ENCODE peak calls at places on chromosome 16, in six cellular contexts. L is uterus, A is A549, Z is transverse colon, I is mucosa of descending colon, M is mammary epithelial cell. C is an unnamed sample.
A peak's percentile ranks its signal among the peaks of the same experiment; 100 is the strongest.

GRCh38 chr16:88331989-88332920 is 50.5 kb upstream of the ZNF469 start:
- DNase-seq in Z (peak; percentile 35), L (peak; percentile 65), A (peak; percentile 95), I (peak; percentile 19), M (peak; percentile 98), C (peak; percentile 100)

GRCh38 chr16:57513371-57514102 is 22.8 kb downstream of the CCDC102A start:
- DNase-seq in Z (peak; percentile 60), L (peak; percentile 69), M (no peak), I (peak; percentile 52), A (no peak), C (no peak)

GRCh38 chr16:88763502-88764053 is 21.4 kb downstream of the PIEZO1 start:
- DNase-seq in M (no peak), Z (no peak), I (peak; percentile 48), L (no peak), A (no peak), C (no peak)

GRCh38 chr16:57699899-57700298 is 5.3 kb downstream of the DRC7 start:
- DNase-seq in M (no peak), Z (no peak), L (no peak), A (no peak), I (no peak), C (no peak)

GRCh38 chr16:11668590-11669379 is 530 bp downstream of the SNN start:
- DNase-seq in L (peak; percentile 44), M (no peak), A (no peak), Z (no peak), I (no peak), C (no peak)

GRCh38 chr16:66485361-66485760 is 58.3 kb downstream of the BEAN1 start:
- DNase-seq in I (no peak), Z (no peak), M (no peak), L (no peak), A (no peak), C (no peak)

GRCh38 chr16:89613101-89613953 is at the start of gene DPEP1:
- DNase-seq in Z (no peak), L (no peak), I (no peak), A (no peak), M (no peak), C (no peak)

GRCh38 chr16:79278506-79278905 is 322.0 kb downstream of the MAF start:
- DNase-seq in L (no peak), Z (peak; percentile 44), A (no peak), I (peak; percentile 31), M (no peak), C (no peak)

GRCh38 chr16:49362230-49362629 is 11.4 kb upstream of the C16orf78 start:
- DNase-seq in A (no peak), I (no peak), Z (no peak), L (no peak), M (no peak), C (no peak)

GRCh38 chr16:57984443-57985203 is 13.7 kb upstream of the CNGB1 start:
- DNase-seq in M (peak; percentile 61), L (peak; percentile 93), I (peak; percentile 75), Z (peak; percentile 85), A (peak; percentile 69), C (peak; percentile 59)

GRCh38 chr16:87970206-87970605 is 19.0 kb downstream of the BANP start:
- DNase-seq in Z (no peak), I (no peak), L (no peak), M (peak; percentile 29), A (no peak), C (no peak)

GRCh38 chr16:17777461-17777863 is 306.7 kb upstream of the XYLT1 start:
- DNase-seq in Z (no peak), M (peak; percentile 8), A (no peak), I (no peak), L (no peak), C (no peak)

GRCh38 chr16:56263711-56264608 is 72.7 kb downstream of the GNAO1 start:
- DNase-seq in Z (no peak), I (no peak), A (no peak), M (no peak), L (no peak), C (no peak)

GRCh38 chr16:87924937-87925670 is 11.2 kb downstream of the CA5A start:
- DNase-seq in A (no peak), M (no peak), Z (no peak), L (no peak), I (no peak), C (no peak)

GRCh38 chr16:69225136-69225535 is 38.2 kb downstream of the SNTB2 start:
- DNase-seq in M (no peak), I (no peak), L (no peak), A (no peak), Z (no peak), C (no peak)
- H3K9me3 ChIP-seq in M (no peaks in the 10 kb centered on the region), I (no peaks in the 10 kb centered on the region), L (no peaks in the 10 kb centered on the region), A (no peaks in the 10 kb centered on the region), Z (no peaks in the 10 kb centered on the region), C (no peaks in the 10 kb centered on the region)

DNA sequence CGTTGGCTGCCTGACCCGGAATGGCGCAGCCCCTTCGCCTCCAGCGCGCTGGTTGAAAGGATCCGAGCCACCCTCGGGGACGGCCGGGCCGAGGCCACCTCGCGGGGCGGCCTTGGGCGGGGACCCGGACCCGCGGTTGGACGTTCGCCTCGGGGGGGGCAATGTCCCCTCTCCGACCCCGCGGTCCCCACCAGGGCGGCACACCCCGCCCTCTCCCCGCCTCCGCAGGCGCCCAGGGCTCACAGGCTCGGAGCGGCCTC is 1.0 kb upstream of the SOX8 start:
- DNase-seq in I (no peak), M (no peak), A (no peak), L (no peak), Z (no peak), C (no peak)
- H3K4me3 ChIP-seq in I (no peak overlapping the region), M (no peak overlapping the region), A (peak overlapping the region; percentile 59), L (peak overlapping the region; percentile 37), Z (peak overlapping the region; percentile 45), C (no peak overlapping the region)

GRCh38 chr16:16163571-16163970 is 59.7 kb downstream of the ABCC6 start:
- DNase-seq in A (no peak), I (no peak), Z (no peak), L (no peak), M (no peak), C (no peak)

GRCh38 chr16:16162591-16162990 is 60.7 kb downstream of the ABCC6 start:
- DNase-seq in M (no peak), L (no peak), Z (no peak), I (no peak), A (no peak), C (no peak)

GRCh38 chr16:16161319-16161718 is 62.0 kb downstream of the ABCC6 start:
- DNase-seq in L (no peak), Z (no peak), I (no peak), A (no peak), M (no peak), C (no peak)

GRCh38 chr16:16164244-16164643 is 59.0 kb downstream of the ABCC6 start:
- DNase-seq in I (no peak), A (no peak), L (no peak), Z (no peak), M (no peak), C (no peak)

DNA sequence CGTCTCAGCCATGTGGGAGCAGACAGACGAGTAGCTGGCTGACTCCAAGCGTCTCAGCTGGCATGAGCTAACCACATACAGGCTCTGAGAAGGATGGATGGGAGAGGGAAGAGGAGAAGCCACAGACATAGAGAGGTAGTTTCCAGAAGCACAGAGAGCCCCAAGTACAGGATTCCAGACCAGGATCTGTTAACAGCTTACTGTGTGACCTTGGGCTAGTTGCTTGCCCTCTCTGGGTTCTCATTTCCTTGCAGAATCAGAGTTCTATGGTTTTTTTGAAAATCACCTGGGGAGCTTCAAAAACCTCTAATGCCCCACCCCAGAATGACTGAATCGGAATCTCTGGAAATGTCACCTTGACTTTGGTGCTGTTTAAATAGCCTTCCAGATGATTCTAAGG is 60.2 kb downstream of the ABCC6 start:
- DNase-seq in L (no peak), Z (no peak), I (no peak), M (no peak), A (no peak), C (no peak)
- H3K9me3 ChIP-seq in L (peaks cover 8% of the 10 kb centered on the region), Z (no peaks in the 10 kb centered on the region), I (no peaks in the 10 kb centered on the region), M (no peaks in the 10 kb centered on the region), A (no peaks in the 10 kb centered on the region), C (peaks cover 11% of the 10 kb centered on the region)

DNA sequence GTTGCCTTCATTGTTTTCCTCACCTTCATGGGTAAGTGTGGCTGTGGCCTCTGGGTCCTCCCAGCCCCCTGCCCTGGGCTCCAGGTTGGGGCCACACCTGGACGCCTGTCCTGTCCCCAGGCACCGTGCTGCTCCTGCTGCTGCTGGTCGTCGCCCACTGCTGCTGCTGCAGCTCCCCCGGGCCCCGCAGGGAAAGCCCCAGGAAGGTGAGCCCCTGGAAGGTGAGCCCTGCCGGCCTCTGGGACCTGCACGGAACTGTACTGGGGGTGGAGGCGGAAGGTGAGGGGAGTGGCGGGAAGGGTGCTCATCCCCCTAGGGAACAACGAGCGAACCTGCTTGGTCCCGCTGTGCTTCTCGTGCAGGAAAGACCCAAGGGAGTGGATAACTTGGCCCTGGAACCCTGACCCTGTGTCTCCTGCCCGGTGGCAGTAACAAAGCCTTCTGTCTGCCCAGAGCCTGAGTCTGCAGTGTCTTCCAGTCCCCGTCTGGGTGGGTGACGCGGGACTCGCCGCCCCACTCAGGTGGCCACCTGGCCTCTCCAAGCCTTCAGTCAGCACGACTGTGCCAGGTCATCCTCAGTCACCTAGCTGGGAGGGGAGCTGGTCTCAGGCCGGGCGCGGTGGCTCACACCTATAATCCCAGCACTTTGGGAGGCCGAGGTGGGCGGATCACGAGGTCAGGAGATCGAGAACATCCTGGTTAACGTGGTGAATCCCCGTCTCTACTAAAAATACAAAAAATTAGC is 831 bp downstream of the SMIM22 start:
- DNase-seq in L (no peak), I (peak; percentile 34), Z (peak; percentile 44), A (no peak), M (no peak), C (no peak)
- H3K4me3 ChIP-seq in L (no peak overlapping the region), I (peak overlapping the region; percentile 24), Z (peak overlapping the region; percentile 43), A (no peak overlapping the region), M (no peak overlapping the region), C (no peak overlapping the region)

DNA sequence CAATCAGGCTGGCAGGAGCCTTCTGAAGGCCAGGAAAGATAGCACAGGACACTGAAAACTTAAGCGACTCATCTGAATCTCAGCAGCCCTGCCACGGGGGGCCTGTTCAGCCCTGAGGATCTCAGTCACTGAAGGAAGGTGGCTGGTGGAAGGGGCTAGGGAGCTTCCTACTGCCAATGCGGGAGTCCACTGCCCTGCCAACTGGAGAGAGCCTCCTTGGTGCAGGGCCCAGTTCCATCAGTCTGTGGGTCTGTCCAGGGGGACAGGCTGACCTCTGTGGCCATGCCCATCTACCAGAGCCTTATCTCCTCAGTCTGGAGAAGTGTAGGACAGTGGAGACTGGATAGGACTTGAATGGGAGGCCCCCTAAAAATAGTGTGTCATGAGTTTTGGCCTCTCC is 1851.6 kb downstream of the TP53TG3F start:
- DNase-seq in Z (no peak), I (no peak), A (no peak), L (no peak), M (no peak), C (no peak)
- H3K9me3 ChIP-seq in Z (no peaks in the 10 kb centered on the region), I (peaks cover 69% of the 10 kb centered on the region), A (peaks cover 1% of the 10 kb centered on the region), L (no peaks in the 10 kb centered on the region), M (no peaks in the 10 kb centered on the region), C (peaks cover 50% of the 10 kb centered on the region)

GRCh38 chr16:85114909-85115567 is 2.8 kb upstream of the CIBAR2 start:
- DNase-seq in I (peak; percentile 95), M (peak; percentile 61), A (peak; percentile 96), Z (peak; percentile 93), L (peak; percentile 86), C (peak; percentile 56)
- H3K4me3 ChIP-seq in I (no peak overlapping the region), M (no peak overlapping the region), A (peak overlapping the region; percentile 27), Z (no peak overlapping the region), L (no peak overlapping the region), C (no peak overlapping the region)

DNA sequence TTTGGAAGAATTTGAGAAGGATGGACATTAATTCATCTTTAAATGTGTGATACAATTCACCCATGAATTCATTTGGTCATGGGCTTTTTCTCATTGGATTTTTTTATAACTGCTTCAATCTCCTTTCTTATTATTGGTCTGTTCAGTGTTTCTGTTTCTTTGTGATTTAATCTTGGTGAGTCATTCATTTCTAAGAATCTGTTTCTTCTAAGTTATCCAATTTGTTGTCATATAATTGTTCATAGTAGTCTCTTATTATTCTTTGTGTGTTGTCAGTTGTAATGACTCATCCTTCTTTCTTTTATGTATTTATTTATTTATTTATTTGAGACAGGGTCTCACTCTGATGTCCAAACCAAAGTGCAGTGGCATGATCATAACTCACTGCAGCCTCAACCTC is 146.1 kb upstream of the ZNF267 start:
- DNase-seq in L (no peak), A (no peak), Z (no peak), I (no peak), M (no peak), C (no peak)
- H3K9me3 ChIP-seq in L (no peaks in the 10 kb centered on the region), A (peaks cover 31% of the 10 kb centered on the region), Z (peaks cover 11% of the 10 kb centered on the region), I (peaks cover 39% of the 10 kb centered on the region), M (no peaks in the 10 kb centered on the region), C (peaks cover 7% of the 10 kb centered on the region)

C was measured in AG04450.